ENCODE peak calls at places on chromosomes 4 and X, in five cellular contexts. One of them, this sample, is unnamed.

GRCh38 chr4:26076000-26076587 is 162.1 kb downstream of the SMIM20 start:
- DNase-seq in neuronal stem cell: no peak
- DNase-seq in H9: no peak
- DNase-seq in mesenchymal stem cell: peak; percentile 58
- DNase-seq in H1: no peak
- DNase-seq in this sample: peak; percentile 37

GRCh38 chrX:32894679-32895078 is 316.7 kb downstream of the DMD start:
- DNase-seq in neuronal stem cell: no peak
- DNase-seq in H9: no peak
- DNase-seq in H1: no peak
- DNase-seq in mesenchymal stem cell: no peak
- DNase-seq in this sample: no peak

GRCh38 chr4:183107891-183108459 is 8.9 kb downstream of the WWC2 start:
- DNase-seq in H9: no peak
- DNase-seq in neuronal stem cell: no peak
- DNase-seq in mesenchymal stem cell: no peak
- DNase-seq in H1: no peak
- DNase-seq in this sample: no peak

GRCh38 chr4:173181769-173182374 is 13.3 kb downstream of the GALNT7 start:
- DNase-seq in mesenchymal stem cell: peak; percentile 77
- DNase-seq in H9: no peak
- DNase-seq in neuronal stem cell: no peak
- DNase-seq in H1: no peak
- DNase-seq in this sample: no peak

GRCh38 chrX:104098151-104098808 is 14.0 kb upstream of the ZCCHC18 start:
- DNase-seq in neuronal stem cell: peak; percentile 42
- DNase-seq in H9: no peak
- DNase-seq in H1: no peak
- DNase-seq in mesenchymal stem cell: peak; percentile 76
- DNase-seq in this sample: peak; percentile 54

GRCh38 chr4:140149851-140150635 is 3.9 kb downstream of the MAML3 start:
- DNase-seq in H1: no peak
- DNase-seq in mesenchymal stem cell: peak; percentile 60
- DNase-seq in neuronal stem cell: peak; percentile 57
- DNase-seq in H9: peak; percentile 75
- DNase-seq in this sample: peak; percentile 66

GRCh38 chrX:110218591-110218990 is 99.3 kb downstream of the AMMECR1 start:
- DNase-seq in mesenchymal stem cell: peak; percentile 73
- DNase-seq in H1: no peak
- DNase-seq in H9: no peak
- DNase-seq in neuronal stem cell: no peak
- DNase-seq in this sample: no peak

GRCh38 chr4:145482209-145483021 is 762 bp downstream of the SMAD1 start:
- DNase-seq in H1: no peak
- DNase-seq in mesenchymal stem cell: peak; percentile 89
- DNase-seq in neuronal stem cell: peak; percentile 46
- DNase-seq in H9: peak; percentile 52
- DNase-seq in this sample: peak; percentile 54

GRCh38 chr4:125022855-125023501 is 291.8 kb upstream of the FAT4 start:
- DNase-seq in mesenchymal stem cell: no peak
- DNase-seq in neuronal stem cell: no peak
- DNase-seq in H9: no peak
- DNase-seq in H1: no peak
- DNase-seq in this sample: peak; percentile 58

GRCh38 chrX:13469963-13470679 is 99.3 kb upstream of the EGFL6 start:
- DNase-seq in H1: no peak
- DNase-seq in neuronal stem cell: no peak
- DNase-seq in mesenchymal stem cell: peak; percentile 26
- DNase-seq in H9: no peak
- DNase-seq in this sample: peak; percentile 14

GRCh38 chr4:57081651-57082349 is 28.4 kb downstream of the IGFBP7 start:
- DNase-seq in neuronal stem cell: no peak
- DNase-seq in H9: peak; percentile 48
- DNase-seq in H1: no peak
- DNase-seq in mesenchymal stem cell: no peak
- DNase-seq in this sample: no peak

GRCh38 chr4:174522183-174523002 is at the start of gene HPGD:
- DNase-seq in H9: peak; percentile 68
- DNase-seq in H1: peak; percentile 15
- DNase-seq in mesenchymal stem cell: peak; percentile 47
- DNase-seq in neuronal stem cell: peak; percentile 61
- DNase-seq in this sample: peak; percentile 88

GRCh38 chrX:42128020-42128419 is 204.7 kb upstream of the CASK start:
- DNase-seq in H1: no peak
- DNase-seq in neuronal stem cell: no peak
- DNase-seq in H9: no peak
- DNase-seq in mesenchymal stem cell: no peak
- DNase-seq in this sample: no peak

GRCh38 chrX:261167-261857 is 19.9 kb upstream of the PLCXD1 start:
- DNase-seq in H1: no peak
- DNase-seq in neuronal stem cell: no peak
- DNase-seq in mesenchymal stem cell: peak; percentile 71
- DNase-seq in H9: peak; percentile 56
- DNase-seq in this sample: no peak

GRCh38 chr4:40206421-40206820 is 9.6 kb downstream of the RHOH start:
- DNase-seq in H1: no peak
- DNase-seq in mesenchymal stem cell: no peak
- DNase-seq in neuronal stem cell: no peak
- DNase-seq in H9: no peak
- DNase-seq in this sample: no peak

GRCh38 chr4:66872696-66873095 is 672.6 kb downstream of the CENPC start:
- DNase-seq in neuronal stem cell: no peak
- DNase-seq in H9: no peak
- DNase-seq in H1: no peak
- DNase-seq in mesenchymal stem cell: no peak
- DNase-seq in this sample: no peak
- H2BK12ac ChIP-seq in neuronal stem cell: no peak overlapping the region
- H2BK12ac ChIP-seq in H9: no peak overlapping the region
- H2BK12ac ChIP-seq in H1: no peak overlapping the region
- H2BK12ac ChIP-seq in mesenchymal stem cell: no peak overlapping the region
- H2BK12ac ChIP-seq in this sample: no peak overlapping the region

DNA sequence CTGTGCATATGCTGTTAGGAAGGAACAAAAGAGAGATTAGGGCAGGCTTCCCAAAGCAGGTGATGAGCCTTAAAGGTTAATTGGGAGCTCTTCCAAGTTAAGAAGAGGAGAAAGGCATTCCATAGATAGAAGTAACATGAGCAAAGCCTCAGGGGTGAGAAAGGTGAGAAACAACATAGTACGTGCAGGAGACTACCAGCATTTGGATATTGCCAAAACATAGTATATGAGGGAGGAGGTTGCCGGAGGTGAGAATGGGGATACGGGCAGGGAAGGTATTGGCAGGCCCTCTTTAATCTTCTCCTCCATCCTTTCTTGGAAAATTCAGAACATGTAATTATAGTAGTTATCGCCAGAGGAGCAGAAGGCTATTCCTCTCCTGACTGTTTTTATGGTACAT is 96.1 kb upstream of the MBNL3 start:
- DNase-seq in H9: no peak
- DNase-seq in mesenchymal stem cell: no peak
- DNase-seq in neuronal stem cell: no peak
- DNase-seq in H1: no peak
- DNase-seq in this sample: peak; percentile 64
- H2BK12ac ChIP-seq in H9: no peak overlapping the region
- H2BK12ac ChIP-seq in mesenchymal stem cell: no peak overlapping the region
- H2BK12ac ChIP-seq in neuronal stem cell: no peak overlapping the region
- H2BK12ac ChIP-seq in H1: no peak overlapping the region
- H2BK12ac ChIP-seq in this sample: no peak overlapping the region

GRCh38 chrX:117771384-117771783 is 345.2 kb downstream of the KLHL13 start:
- DNase-seq in neuronal stem cell: no peak
- DNase-seq in H9: no peak
- DNase-seq in H1: no peak
- DNase-seq in mesenchymal stem cell: no peak
- DNase-seq in this sample: no peak
- H2BK12ac ChIP-seq in neuronal stem cell: no peak overlapping the region
- H2BK12ac ChIP-seq in H9: no peak overlapping the region
- H2BK12ac ChIP-seq in H1: no peak overlapping the region
- H2BK12ac ChIP-seq in mesenchymal stem cell: no peak overlapping the region
- H2BK12ac ChIP-seq in this sample: no peak overlapping the region

DNA sequence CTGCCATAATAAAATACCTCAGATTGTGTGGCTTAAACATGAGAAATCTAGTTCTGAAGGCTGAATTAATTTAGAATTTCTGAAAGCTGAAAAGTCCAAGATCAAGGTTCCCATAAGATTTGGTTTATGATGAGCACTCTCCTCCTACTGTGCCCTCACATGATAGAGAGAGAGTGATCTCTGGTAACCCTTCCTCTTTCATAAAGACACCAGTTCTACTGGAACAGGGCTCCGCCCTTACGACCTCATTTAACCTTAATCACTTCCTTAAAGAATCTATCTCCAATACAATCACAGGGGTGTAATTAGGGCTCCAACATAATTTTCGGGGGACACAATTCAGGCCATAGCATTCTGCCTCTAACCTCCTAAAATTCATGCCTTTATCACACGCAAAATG is 194.0 kb upstream of the MAB21L2 start:
- DNase-seq in mesenchymal stem cell: no peak
- DNase-seq in neuronal stem cell: no peak
- DNase-seq in H1: no peak
- DNase-seq in H9: no peak
- DNase-seq in this sample: no peak
- H2BK12ac ChIP-seq in mesenchymal stem cell: peak overlapping the region; percentile 11
- H2BK12ac ChIP-seq in neuronal stem cell: no peak overlapping the region
- H2BK12ac ChIP-seq in H1: no peak overlapping the region
- H2BK12ac ChIP-seq in H9: no peak overlapping the region
- H2BK12ac ChIP-seq in this sample: no peak overlapping the region

GRCh38 chrX:129600981-129601424 is 53.8 kb downstream of the APLN start:
- DNase-seq in H1: no peak
- DNase-seq in H9: no peak
- DNase-seq in neuronal stem cell: no peak
- DNase-seq in mesenchymal stem cell: peak; percentile 24
- DNase-seq in this sample: peak; percentile 55
- H2BK12ac ChIP-seq in H1: peak overlapping the region; percentile 6
- H2BK12ac ChIP-seq in H9: no peak overlapping the region
- H2BK12ac ChIP-seq in neuronal stem cell: no peak overlapping the region
- H2BK12ac ChIP-seq in mesenchymal stem cell: no peak overlapping the region
- H2BK12ac ChIP-seq in this sample: no peak overlapping the region

GRCh38 chr4:141919648-141920047 is 283.3 kb downstream of the IL15 start:
- DNase-seq in H1: no peak
- DNase-seq in mesenchymal stem cell: no peak
- DNase-seq in neuronal stem cell: no peak
- DNase-seq in H9: no peak
- DNase-seq in this sample: no peak
- H2BK12ac ChIP-seq in H1: no peak overlapping the region
- H2BK12ac ChIP-seq in mesenchymal stem cell: no peak overlapping the region
- H2BK12ac ChIP-seq in neuronal stem cell: no peak overlapping the region
- H2BK12ac ChIP-seq in H9: no peak overlapping the region
- H2BK12ac ChIP-seq in this sample: no peak overlapping the region

GRCh38 chr4:32706893-32707292 is 1986.7 kb downstream of the PCDH7 start:
- DNase-seq in H9: no peak
- DNase-seq in neuronal stem cell: no peak
- DNase-seq in mesenchymal stem cell: no peak
- DNase-seq in H1: no peak
- DNase-seq in this sample: no peak
- H2BK12ac ChIP-seq in H9: no peak overlapping the region
- H2BK12ac ChIP-seq in neuronal stem cell: no peak overlapping the region
- H2BK12ac ChIP-seq in mesenchymal stem cell: no peak overlapping the region
- H2BK12ac ChIP-seq in H1: no peak overlapping the region
- H2BK12ac ChIP-seq in this sample: no peak overlapping the region

DNA sequence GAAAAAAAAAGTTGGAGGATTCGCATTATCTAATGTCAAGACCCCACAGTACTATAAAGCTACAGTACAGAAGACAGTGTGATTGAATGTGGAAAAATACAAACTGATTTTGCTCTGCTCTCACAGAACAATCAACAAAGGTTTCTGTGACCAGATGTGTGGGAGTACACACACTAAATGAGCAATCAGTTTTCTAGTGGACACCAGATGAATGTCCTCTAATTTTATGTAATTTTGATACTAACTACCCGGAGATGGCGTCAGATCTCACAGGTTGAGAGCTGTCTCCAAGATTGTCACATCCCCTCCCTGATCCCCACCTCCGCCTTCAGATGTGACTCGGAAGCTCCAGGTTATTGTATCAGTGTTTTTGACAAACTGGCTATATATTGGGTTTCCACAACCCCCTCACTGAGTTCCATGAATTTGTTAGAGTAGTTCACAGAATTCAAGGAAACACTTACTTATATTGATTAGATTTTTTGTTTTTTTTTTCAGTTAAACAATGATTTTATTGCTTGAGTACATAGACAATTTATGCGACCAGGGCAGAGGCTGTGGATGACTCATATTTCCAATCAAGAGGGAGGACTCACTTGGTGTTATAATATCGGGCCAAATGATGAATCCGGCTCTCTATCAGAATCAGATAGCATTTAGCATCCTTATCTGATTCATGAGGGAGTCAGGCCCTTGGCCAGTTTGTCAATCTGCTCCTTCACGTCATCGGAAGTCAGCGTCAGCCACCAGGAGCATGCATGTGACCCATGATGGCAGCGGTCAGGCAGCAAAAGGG is 82.1 kb upstream of the HUWE1 start:
- DNase-seq in H1: no peak
- DNase-seq in H9: no peak
- DNase-seq in mesenchymal stem cell: no peak
- DNase-seq in neuronal stem cell: no peak
- DNase-seq in this sample: no peak
- H2BK12ac ChIP-seq in H1: no peak overlapping the region
- H2BK12ac ChIP-seq in H9: no peak overlapping the region
- H2BK12ac ChIP-seq in mesenchymal stem cell: no peak overlapping the region
- H2BK12ac ChIP-seq in neuronal stem cell: no peak overlapping the region
- H2BK12ac ChIP-seq in this sample: no peak overlapping the region

GRCh38 chr4:41363384-41363981 is 106.8 kb downstream of the UCHL1 start:
- DNase-seq in neuronal stem cell: no peak
- DNase-seq in H9: peak; percentile 47
- DNase-seq in H1: no peak
- DNase-seq in mesenchymal stem cell: peak; percentile 53
- DNase-seq in this sample: no peak
- H2BK12ac ChIP-seq in neuronal stem cell: no peak overlapping the region
- H2BK12ac ChIP-seq in H9: no peak overlapping the region
- H2BK12ac ChIP-seq in H1: peak overlapping the region; percentile 2
- H2BK12ac ChIP-seq in mesenchymal stem cell: no peak overlapping the region
- H2BK12ac ChIP-seq in this sample: no peak overlapping the region

DNA sequence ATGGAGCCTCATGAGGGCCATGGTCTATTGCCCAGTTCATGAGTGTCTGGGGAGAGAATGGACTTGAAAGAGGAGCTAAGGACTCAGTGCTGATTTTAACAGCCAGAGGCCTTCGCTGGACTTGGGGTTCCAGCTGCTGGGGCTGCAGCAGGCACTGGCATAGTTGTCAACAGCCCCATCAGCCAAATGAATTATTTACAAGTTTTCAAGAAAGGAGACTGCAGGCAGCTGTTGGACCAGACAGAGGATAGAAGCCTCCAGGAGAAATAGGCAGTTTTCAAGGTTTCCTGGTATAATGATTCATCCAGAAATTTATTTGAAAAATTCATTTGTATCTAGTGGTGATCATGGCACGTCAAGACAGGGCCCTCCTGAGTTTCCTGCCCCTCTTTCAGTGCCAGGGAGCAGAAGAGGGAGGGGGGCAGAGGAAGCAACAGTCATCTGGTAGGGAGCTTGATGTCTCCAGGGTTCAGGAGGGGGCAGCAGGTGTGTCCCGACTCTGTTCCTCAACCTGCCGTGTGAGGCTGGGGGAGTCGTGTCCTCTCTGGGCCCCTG is 63.1 kb upstream of the GPR78 start:
- DNase-seq in H9: no peak
- DNase-seq in mesenchymal stem cell: no peak
- DNase-seq in neuronal stem cell: no peak
- DNase-seq in H1: no peak
- DNase-seq in this sample: peak; percentile 42
- H2BK12ac ChIP-seq in H9: no peak overlapping the region
- H2BK12ac ChIP-seq in mesenchymal stem cell: no peak overlapping the region
- H2BK12ac ChIP-seq in neuronal stem cell: no peak overlapping the region
- H2BK12ac ChIP-seq in H1: no peak overlapping the region
- H2BK12ac ChIP-seq in this sample: no peak overlapping the region